ENCODE peak calls at places on chromosomes 1 and 21, in seven cellular contexts. One of them, this sample, is unnamed.

GRCh38 chr1:116397728-116398127 is 24.7 kb downstream of the ATP1A1 start:
- DNase-seq in activated gamma-delta T cell treated with anti-CD3 and anti-CD28 coated beads, Interleukin-2, amount 50 U/mL, for 16 hours: no peak
- DNase-seq in CD8-positive, alpha-beta T cell: no peak
- DNase-seq in T-cell: no peak
- DNase-seq in GM20000: no peak
- DNase-seq in heart left ventricle: no peak
- DNase-seq in amniotic stem cell: no peak
- DNase-seq in this sample: no peak

GRCh38 chr1:233341117-233341516 is 13.6 kb downstream of the MAP3K21 start:
- DNase-seq in activated gamma-delta T cell treated with anti-CD3 and anti-CD28 coated beads, Interleukin-2, amount 50 U/mL, for 16 hours: no peak
- DNase-seq in CD8-positive, alpha-beta T cell: no peak
- DNase-seq in T-cell: no peak
- DNase-seq in GM20000: no peak
- DNase-seq in heart left ventricle: no peak
- DNase-seq in amniotic stem cell: no peak
- DNase-seq in this sample: no peak

GRCh38 chr1:156140879-156141707 is 12.3 kb upstream of the SEMA4A start:
- DNase-seq in activated gamma-delta T cell treated with anti-CD3 and anti-CD28 coated beads, Interleukin-2, amount 50 U/mL, for 16 hours: no peak
- DNase-seq in CD8-positive, alpha-beta T cell: no peak
- DNase-seq in T-cell: no peak
- DNase-seq in GM20000: peak; percentile 57
- DNase-seq in heart left ventricle: peak; percentile 57
- DNase-seq in amniotic stem cell: no peak
- DNase-seq in this sample: no peak

GRCh38 chr1:25922064-25922632 is 15.9 kb upstream of the STMN1 start:
- DNase-seq in activated gamma-delta T cell treated with anti-CD3 and anti-CD28 coated beads, Interleukin-2, amount 50 U/mL, for 16 hours: no peak
- DNase-seq in CD8-positive, alpha-beta T cell: no peak
- DNase-seq in T-cell: no peak
- DNase-seq in GM20000: no peak
- DNase-seq in heart left ventricle: no peak
- DNase-seq in amniotic stem cell: no peak
- DNase-seq in this sample: no peak

GRCh38 chr1:164780863-164781262 is 221.9 kb downstream of the PBX1 start:
- DNase-seq in activated gamma-delta T cell treated with anti-CD3 and anti-CD28 coated beads, Interleukin-2, amount 50 U/mL, for 16 hours: no peak
- DNase-seq in CD8-positive, alpha-beta T cell: no peak
- DNase-seq in T-cell: no peak
- DNase-seq in GM20000: no peak
- DNase-seq in heart left ventricle: peak; percentile 63
- DNase-seq in amniotic stem cell: peak; percentile 76
- DNase-seq in this sample: no peak

GRCh38 chr1:227764019-227764391 is 28.8 kb downstream of the SNAP47 start:
- DNase-seq in activated gamma-delta T cell treated with anti-CD3 and anti-CD28 coated beads, Interleukin-2, amount 50 U/mL, for 16 hours: no peak
- DNase-seq in CD8-positive, alpha-beta T cell: no peak
- DNase-seq in T-cell: no peak
- DNase-seq in GM20000: no peak
- DNase-seq in heart left ventricle: no peak
- DNase-seq in amniotic stem cell: peak; percentile 82
- DNase-seq in this sample: peak; percentile 81

GRCh38 chr1:107648071-107648470 is 316.9 kb downstream of the VAV3 start:
- DNase-seq in activated gamma-delta T cell treated with anti-CD3 and anti-CD28 coated beads, Interleukin-2, amount 50 U/mL, for 16 hours: no peak
- DNase-seq in CD8-positive, alpha-beta T cell: no peak
- DNase-seq in T-cell: no peak
- DNase-seq in GM20000: no peak
- DNase-seq in heart left ventricle: no peak
- DNase-seq in amniotic stem cell: peak; percentile 77
- DNase-seq in this sample: peak; percentile 33

GRCh38 chr1:67729872-67730271 is 44.9 kb downstream of the GADD45A start:
- DNase-seq in activated gamma-delta T cell treated with anti-CD3 and anti-CD28 coated beads, Interleukin-2, amount 50 U/mL, for 16 hours: no peak
- DNase-seq in CD8-positive, alpha-beta T cell: no peak
- DNase-seq in T-cell: no peak
- DNase-seq in GM20000: no peak
- DNase-seq in heart left ventricle: no peak
- DNase-seq in amniotic stem cell: no peak
- DNase-seq in this sample: no peak

GRCh38 chr1:119870917-119871486 is 25.3 kb downstream of the ADAM30 start:
- DNase-seq in activated gamma-delta T cell treated with anti-CD3 and anti-CD28 coated beads, Interleukin-2, amount 50 U/mL, for 16 hours: peak; percentile 45
- DNase-seq in CD8-positive, alpha-beta T cell: peak; percentile 62
- DNase-seq in T-cell: peak; percentile 29
- DNase-seq in GM20000: peak; percentile 66
- DNase-seq in heart left ventricle: peak; percentile 73
- DNase-seq in amniotic stem cell: peak; percentile 36
- DNase-seq in this sample: no peak

GRCh38 chr1:94873520-94874351 is 53.2 kb downstream of the CNN3 start:
- DNase-seq in activated gamma-delta T cell treated with anti-CD3 and anti-CD28 coated beads, Interleukin-2, amount 50 U/mL, for 16 hours: no peak
- DNase-seq in CD8-positive, alpha-beta T cell: no peak
- DNase-seq in T-cell: no peak
- DNase-seq in GM20000: no peak
- DNase-seq in heart left ventricle: peak; percentile 62
- DNase-seq in amniotic stem cell: no peak
- DNase-seq in this sample: no peak

GRCh38 chr1:212621043-212621829 is 12.7 kb downstream of the ATF3 start:
- DNase-seq in activated gamma-delta T cell treated with anti-CD3 and anti-CD28 coated beads, Interleukin-2, amount 50 U/mL, for 16 hours: no peak
- DNase-seq in CD8-positive, alpha-beta T cell: no peak
- DNase-seq in T-cell: no peak
- DNase-seq in GM20000: no peak
- DNase-seq in heart left ventricle: no peak
- DNase-seq in amniotic stem cell: no peak
- DNase-seq in this sample: no peak

GRCh38 chr1:17075470-17076255 is 21.8 kb upstream of the SDHB start:
- DNase-seq in activated gamma-delta T cell treated with anti-CD3 and anti-CD28 coated beads, Interleukin-2, amount 50 U/mL, for 16 hours: no peak
- DNase-seq in CD8-positive, alpha-beta T cell: no peak
- DNase-seq in T-cell: no peak
- DNase-seq in GM20000: peak; percentile 54
- DNase-seq in heart left ventricle: no peak
- DNase-seq in amniotic stem cell: no peak
- DNase-seq in this sample: no peak

GRCh38 chr1:204146965-204147364 is 4.9 kb downstream of the ETNK2 start:
- DNase-seq in activated gamma-delta T cell treated with anti-CD3 and anti-CD28 coated beads, Interleukin-2, amount 50 U/mL, for 16 hours: no peak
- DNase-seq in CD8-positive, alpha-beta T cell: no peak
- DNase-seq in T-cell: no peak
- DNase-seq in GM20000: no peak
- DNase-seq in heart left ventricle: no peak
- DNase-seq in amniotic stem cell: no peak
- DNase-seq in this sample: no peak

GRCh38 chr1:58619286-58620054 is 42.4 kb upstream of the TACSTD2 start:
- DNase-seq in activated gamma-delta T cell treated with anti-CD3 and anti-CD28 coated beads, Interleukin-2, amount 50 U/mL, for 16 hours: no peak
- DNase-seq in CD8-positive, alpha-beta T cell: no peak
- DNase-seq in T-cell: no peak
- DNase-seq in GM20000: no peak
- DNase-seq in heart left ventricle: no peak
- DNase-seq in amniotic stem cell: no peak
- DNase-seq in this sample: no peak

GRCh38 chr1:226424228-226425003 is 16.5 kb upstream of the PARP1 start:
- DNase-seq in activated gamma-delta T cell treated with anti-CD3 and anti-CD28 coated beads, Interleukin-2, amount 50 U/mL, for 16 hours: no peak
- DNase-seq in CD8-positive, alpha-beta T cell: no peak
- DNase-seq in T-cell: no peak
- DNase-seq in GM20000: peak; percentile 69
- DNase-seq in heart left ventricle: no peak
- DNase-seq in amniotic stem cell: no peak
- DNase-seq in this sample: no peak

GRCh38 chr1:74222701-74223100 is 12.5 kb upstream of the TNNI3K start:
- DNase-seq in activated gamma-delta T cell treated with anti-CD3 and anti-CD28 coated beads, Interleukin-2, amount 50 U/mL, for 16 hours: no peak
- DNase-seq in CD8-positive, alpha-beta T cell: no peak
- DNase-seq in T-cell: no peak
- DNase-seq in GM20000: no peak
- DNase-seq in heart left ventricle: no peak
- DNase-seq in amniotic stem cell: peak; percentile 2
- DNase-seq in this sample: no peak

GRCh38 chr1:89624715-89625323 is 8.1 kb upstream of the LRRC8C start:
- DNase-seq in activated gamma-delta T cell treated with anti-CD3 and anti-CD28 coated beads, Interleukin-2, amount 50 U/mL, for 16 hours: no peak
- DNase-seq in CD8-positive, alpha-beta T cell: no peak
- DNase-seq in T-cell: no peak
- DNase-seq in GM20000: no peak
- DNase-seq in heart left ventricle: no peak
- DNase-seq in amniotic stem cell: no peak
- DNase-seq in this sample: no peak

GRCh38 chr1:234600418-234601216 is 9.4 kb downstream of the IRF2BP2 start:
- DNase-seq in activated gamma-delta T cell treated with anti-CD3 and anti-CD28 coated beads, Interleukin-2, amount 50 U/mL, for 16 hours: no peak
- DNase-seq in CD8-positive, alpha-beta T cell: peak; percentile 31
- DNase-seq in T-cell: no peak
- DNase-seq in GM20000: peak; percentile 56
- DNase-seq in heart left ventricle: peak; percentile 52
- DNase-seq in amniotic stem cell: no peak
- DNase-seq in this sample: no peak

GRCh38 chr21:34029724-34030528 is 43.5 kb upstream of the MRPS6 start:
- DNase-seq in activated gamma-delta T cell treated with anti-CD3 and anti-CD28 coated beads, Interleukin-2, amount 50 U/mL, for 16 hours: peak; percentile 32
- DNase-seq in CD8-positive, alpha-beta T cell: peak; percentile 26
- DNase-seq in T-cell: peak; percentile 26
- DNase-seq in GM20000: peak; percentile 67
- DNase-seq in heart left ventricle: peak; percentile 32
- DNase-seq in amniotic stem cell: peak; percentile 60
- DNase-seq in this sample: peak; percentile 45

GRCh38 chr1:182395911-182396310 is 4.3 kb upstream of the GLUL start:
- DNase-seq in activated gamma-delta T cell treated with anti-CD3 and anti-CD28 coated beads, Interleukin-2, amount 50 U/mL, for 16 hours: no peak
- DNase-seq in CD8-positive, alpha-beta T cell: no peak
- DNase-seq in T-cell: no peak
- DNase-seq in GM20000: no peak
- DNase-seq in heart left ventricle: no peak
- DNase-seq in amniotic stem cell: no peak
- DNase-seq in this sample: no peak

GRCh38 chr1:171107257-171107940 is 16.7 kb downstream of the FMO3 start:
- DNase-seq in activated gamma-delta T cell treated with anti-CD3 and anti-CD28 coated beads, Interleukin-2, amount 50 U/mL, for 16 hours: no peak
- DNase-seq in CD8-positive, alpha-beta T cell: no peak
- DNase-seq in T-cell: no peak
- DNase-seq in GM20000: no peak
- DNase-seq in heart left ventricle: no peak
- DNase-seq in amniotic stem cell: no peak
- DNase-seq in this sample: no peak

GRCh38 chr1:158607296-158607695 is 2.2 kb downstream of the OR10Z1 start:
- DNase-seq in activated gamma-delta T cell treated with anti-CD3 and anti-CD28 coated beads, Interleukin-2, amount 50 U/mL, for 16 hours: no peak
- DNase-seq in CD8-positive, alpha-beta T cell: no peak
- DNase-seq in T-cell: no peak
- DNase-seq in GM20000: no peak
- DNase-seq in heart left ventricle: no peak
- DNase-seq in amniotic stem cell: no peak
- DNase-seq in this sample: no peak

GRCh38 chr1:156086256-156086662 is 4.0 kb upstream of the MEX3A start:
- DNase-seq in activated gamma-delta T cell treated with anti-CD3 and anti-CD28 coated beads, Interleukin-2, amount 50 U/mL, for 16 hours: no peak
- DNase-seq in CD8-positive, alpha-beta T cell: no peak
- DNase-seq in T-cell: no peak
- DNase-seq in GM20000: no peak
- DNase-seq in heart left ventricle: peak; percentile 84
- DNase-seq in amniotic stem cell: no peak
- DNase-seq in this sample: no peak

GRCh38 chr1:88726697-88727096 is 42.6 kb downstream of the PKN2 start:
- DNase-seq in activated gamma-delta T cell treated with anti-CD3 and anti-CD28 coated beads, Interleukin-2, amount 50 U/mL, for 16 hours: no peak
- DNase-seq in CD8-positive, alpha-beta T cell: no peak
- DNase-seq in T-cell: no peak
- DNase-seq in GM20000: no peak
- DNase-seq in heart left ventricle: no peak
- DNase-seq in amniotic stem cell: no peak
- DNase-seq in this sample: no peak

GRCh38 chr1:110245876-110246620 is 35.9 kb downstream of the KCNC4 start:
- DNase-seq in activated gamma-delta T cell treated with anti-CD3 and anti-CD28 coated beads, Interleukin-2, amount 50 U/mL, for 16 hours: no peak
- DNase-seq in CD8-positive, alpha-beta T cell: no peak
- DNase-seq in T-cell: no peak
- DNase-seq in GM20000: no peak
- DNase-seq in heart left ventricle: no peak
- DNase-seq in amniotic stem cell: no peak
- DNase-seq in this sample: peak; percentile 30

GRCh38 chr1:184185346-184185745 is 133.8 kb downstream of the TSEN15 start:
- DNase-seq in activated gamma-delta T cell treated with anti-CD3 and anti-CD28 coated beads, Interleukin-2, amount 50 U/mL, for 16 hours: no peak
- DNase-seq in CD8-positive, alpha-beta T cell: no peak
- DNase-seq in T-cell: no peak
- DNase-seq in GM20000: no peak
- DNase-seq in heart left ventricle: no peak
- DNase-seq in amniotic stem cell: no peak
- DNase-seq in this sample: no peak

This sample was measured in keratinocyte.